ENCODE peak calls at places on chromosomes 16 and 17, in seven cellular contexts. C is body of pancreas, H is NT2/D1, N is tibial nerve, K is lower lobe of right lung, Z is stomach, E is WERI-Rb-1. X is an unnamed sample.

GRCh38 chr17:41324180-41325075 is 8.9 kb upstream of the KRTAP17-1 start:
- DNase-seq in C (peak; percentile 35), K (no peak), E (no peak), N (no peak), Z (no peak), H (peak; percentile 16), X (no peak)

GRCh38 chr17:40348136-40348504 is 16.4 kb downstream of the GJD3 start:
- DNase-seq in K (no peak), N (no peak), C (no peak), Z (no peak), H (no peak), E (no peak), X (no peak)

GRCh38 chr16:5653789-5654188 is 556.2 kb upstream of the EEF2KMT start:
- DNase-seq in Z (no peak), E (peak; percentile 66), H (no peak), N (no peak), K (no peak), C (no peak), X (no peak)

GRCh38 chr17:7914771-7915610 is 1.1 kb downstream of the RNF227 start:
- DNase-seq in K (no peak), N (no peak), H (no peak), E (no peak), C (peak; percentile 67), Z (no peak), X (peak; percentile 27)

GRCh38 chr17:38705803-38706624 is 941 bp downstream of the MLLT6 start:
- DNase-seq in N (peak; percentile 35), Z (peak; percentile 46), K (peak; percentile 68), H (no peak), E (peak; percentile 71), C (peak; percentile 59), X (no peak)

GRCh38 chr17:6471531-6472465 is 27.5 kb downstream of the PIMREG start:
- DNase-seq in H (peak; percentile 58), C (no peak), E (no peak), N (no peak), K (no peak), Z (no peak), X (no peak)

GRCh38 chr17:48055531-48056245 is 7.5 kb downstream of the NFE2L1 start:
- DNase-seq in H (peak; percentile 82), C (no peak), E (no peak), K (no peak), N (no peak), Z (no peak), X (peak; percentile 74)

GRCh38 chr17:73711184-73711583 is 66.9 kb upstream of the SDK2 start:
- DNase-seq in C (no peak), N (no peak), H (no peak), Z (no peak), E (no peak), K (no peak), X (no peak)

GRCh38 chr16:2026461-2027023 is at the start of gene NHERF2:
- DNase-seq in E (peak; percentile 38), C (peak; percentile 69), H (no peak), Z (peak; percentile 60), N (no peak), K (no peak), X (no peak)

GRCh38 chr17:1714980-1715802 is 5.0 kb upstream of the TLCD2 start:
- DNase-seq in E (peak; percentile 39), K (peak; percentile 88), Z (peak; percentile 84), C (peak; percentile 86), N (peak; percentile 83), H (no peak), X (peak; percentile 77)

GRCh38 chr16:69241911-69242310 is 54.9 kb downstream of the SNTB2 start:
- DNase-seq in C (no peak), Z (no peak), N (no peak), K (no peak), E (no peak), H (no peak), X (no peak)

GRCh38 chr17:57861000-57861736 is 11.3 kb upstream of the MRPS23 start:
- DNase-seq in K (peak; percentile 82), H (no peak), Z (peak; percentile 84), C (peak; percentile 82), E (peak; percentile 58), N (no peak), X (no peak)

GRCh38 chr16:54424043-54424451 is 137.5 kb upstream of the IRX3 start:
- DNase-seq in H (no peak), K (no peak), C (no peak), E (no peak), Z (no peak), N (no peak), X (no peak)

GRCh38 chr16:25747160-25747758 is 55.5 kb downstream of the HS3ST4 start:
- DNase-seq in Z (no peak), N (no peak), K (no peak), C (no peak), H (peak; percentile 22), E (no peak), X (no peak)

GRCh38 chr16:56783332-56783731 is 53.4 kb downstream of the NUP93 start:
- DNase-seq in E (no peak), H (no peak), N (no peak), Z (no peak), C (no peak), K (no peak), X (no peak)

GRCh38 chr16:56779956-56780355 is 50.0 kb downstream of the NUP93 start:
- DNase-seq in N (no peak), H (no peak), E (no peak), K (no peak), Z (no peak), C (no peak), X (no peak)

GRCh38 chr16:56780646-56781045 is 50.7 kb downstream of the NUP93 start:
- DNase-seq in H (no peak), Z (no peak), N (no peak), E (no peak), K (no peak), C (no peak), X (no peak)

GRCh38 chr16:56777533-56777932 is 47.6 kb downstream of the NUP93 start:
- DNase-seq in E (no peak), K (no peak), N (no peak), H (no peak), C (no peak), Z (no peak), X (no peak)

DNA sequence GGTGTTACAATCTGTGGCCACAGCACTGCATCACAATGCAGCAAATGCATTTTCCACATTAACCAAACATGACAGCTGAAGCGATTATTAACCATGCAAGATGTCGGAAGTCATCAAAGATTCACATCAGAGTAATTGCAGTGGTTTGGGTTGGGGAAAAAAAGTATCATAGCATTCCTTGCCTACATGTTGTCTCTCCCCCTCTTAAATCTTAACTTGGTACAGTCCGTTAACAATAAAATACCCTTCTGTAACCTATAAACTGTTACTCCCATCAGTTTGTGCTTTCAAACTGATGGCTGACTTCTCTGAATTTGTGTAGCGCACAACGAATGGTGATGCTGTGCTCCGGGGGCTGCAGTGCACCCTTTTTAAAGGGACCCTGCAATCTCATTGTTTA is 51.6 kb downstream of the NUP93 start:
- DNase-seq in E (no peak), N (no peak), K (no peak), H (no peak), C (no peak), Z (no peak), X (no peak)
- H3K4me3 ChIP-seq in E (no peak overlapping the region), N (no peak overlapping the region), K (no peak overlapping the region), H (no peak overlapping the region), C (no peak overlapping the region), Z (no peak overlapping the region), X (no peak overlapping the region)

DNA sequence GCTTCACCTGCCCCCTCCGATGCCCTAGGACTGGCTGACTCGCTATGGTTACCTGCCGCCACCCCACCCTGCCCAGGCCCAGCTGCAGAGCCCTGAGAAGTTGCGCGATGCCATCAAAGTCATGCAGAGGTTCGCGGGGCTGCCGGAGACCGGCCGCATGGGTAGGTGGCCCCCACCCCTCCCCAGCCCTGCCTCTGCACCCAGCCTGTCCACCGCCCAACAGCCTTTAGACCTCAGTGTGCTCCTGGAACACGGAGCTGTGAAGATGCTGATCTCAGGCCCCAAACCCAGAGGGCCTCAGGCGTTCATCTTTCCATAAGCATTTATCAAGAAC is 993 bp downstream of the MMP25 start:
- DNase-seq in N (no peak), E (no peak), H (no peak), K (no peak), Z (no peak), C (no peak), X (no peak)
- H3K4me3 ChIP-seq in N (no peak overlapping the region), E (no peak overlapping the region), H (no peak overlapping the region), K (peak overlapping the region; percentile 52), Z (peak overlapping the region; percentile 57), C (no peak overlapping the region), X (no peak overlapping the region)

GRCh38 chr16:49596119-49596518 is 222.5 kb downstream of the C16orf78 start:
- DNase-seq in H (no peak), E (no peak), C (no peak), N (no peak), Z (peak; percentile 21), K (no peak), X (no peak)
- H3K4me3 ChIP-seq in H (no peak overlapping the region), E (no peak overlapping the region), C (no peak overlapping the region), N (peak overlapping the region; percentile 5), Z (no peak overlapping the region), K (peak overlapping the region; percentile 23), X (no peak overlapping the region)

GRCh38 chr16:50296807-50297206 is 30.5 kb downstream of the ADCY7 start:
- DNase-seq in N (no peak), Z (no peak), C (no peak), H (no peak), K (no peak), E (no peak), X (no peak)

GRCh38 chr16:50298591-50299507 is 32.5 kb downstream of the ADCY7 start:
- DNase-seq in C (peak; percentile 4), K (peak; percentile 39), N (no peak), Z (no peak), E (no peak), H (no peak), X (no peak)

GRCh38 chr16:50299508-50300105 is 33.3 kb downstream of the ADCY7 start:
- DNase-seq in N (no peak), C (peak; percentile 3), Z (no peak), H (no peak), K (peak; percentile 35), E (no peak), X (no peak)

GRCh38 chr16:50297301-50298074 is 31.1 kb downstream of the ADCY7 start:
- DNase-seq in C (peak; percentile 4), Z (no peak), H (no peak), E (peak; percentile 97), N (no peak), K (peak; percentile 34), X (no peak)

GRCh38 chr16:50298075-50298460 is 31.7 kb downstream of the ADCY7 start:
- DNase-seq in E (no peak), N (no peak), Z (no peak), K (no peak), H (no peak), C (peak; percentile 4), X (no peak)
- H3K4me3 ChIP-seq in E (no peak overlapping the region), N (no peak overlapping the region), Z (no peak overlapping the region), K (no peak overlapping the region), H (no peak overlapping the region), C (no peak overlapping the region), X (no peak overlapping the region)

DNA sequence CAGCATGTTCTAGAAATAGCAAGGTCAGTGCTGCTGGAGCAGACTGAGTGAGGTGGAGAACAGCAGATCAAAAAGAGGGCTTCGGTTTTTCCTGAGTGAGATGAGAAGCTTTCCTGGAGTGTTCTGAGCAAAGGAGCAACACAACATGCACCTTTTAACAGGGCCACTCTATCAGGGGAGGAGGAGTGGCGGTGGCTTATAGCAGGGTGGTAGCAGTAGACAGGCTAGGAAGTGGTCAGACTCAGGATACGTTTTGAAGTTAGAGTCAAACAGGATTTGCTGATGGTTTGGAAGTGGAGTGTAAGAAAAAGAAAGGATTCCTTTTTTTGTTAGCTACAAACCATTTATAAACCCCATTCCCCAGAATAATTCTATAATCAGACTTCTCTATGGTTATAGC is 12.5 kb downstream of the POLG2 start:
- DNase-seq in C (no peak), N (no peak), H (no peak), Z (no peak), K (no peak), E (no peak), X (no peak)
- H3K4me3 ChIP-seq in C (no peak overlapping the region), N (no peak overlapping the region), H (no peak overlapping the region), Z (no peak overlapping the region), K (no peak overlapping the region), E (no peak overlapping the region), X (no peak overlapping the region)